ENCODE peak calls at places on chromosome 13, in nine cellular contexts. F is A549, R is endodermal cell, C is coronary artery, G is neural progenitor cell, B is fibroblast of lung, H is spleen, A is AG09319, I is GM13976. K is an unnamed sample.

GRCh38 chr13:98842858-98843481 is 90.5 kb upstream of the SLC15A1 start:
- DNase-seq in C (no peak), A (peak; percentile 57), B (peak; percentile 84), F (peak; percentile 73), H (peak; percentile 84), I (peak; percentile 60), G (peak; percentile 86), R (peak; percentile 92), K (no peak)

GRCh38 chr13:36362251-36362650 is 16.1 kb upstream of the SPART start:
- DNase-seq in A (peak; percentile 43), H (no peak), I (no peak), F (peak; percentile 4), R (no peak), C (no peak), G (no peak), B (peak; percentile 87), K (no peak)

GRCh38 chr13:46521921-46522691 is 30.9 kb upstream of the LRCH1 start:
- DNase-seq in H (no peak), I (no peak), F (no peak), A (no peak), R (no peak), G (no peak), B (no peak), C (no peak), K (no peak)

GRCh38 chr13:106464076-106464475 is 71.4 kb downstream of the EFNB2 start:
- DNase-seq in F (no peak), B (peak; percentile 47), G (no peak), C (peak; percentile 8), R (no peak), I (no peak), H (no peak), A (no peak), K (no peak)

GRCh38 chr13:96020941-96021340 is 32.3 kb downstream of the UGGT2 start:
- DNase-seq in H (no peak), A (no peak), I (no peak), R (no peak), C (no peak), B (no peak), G (no peak), F (no peak), K (no peak)

GRCh38 chr13:91368676-91369425 is 21.4 kb downstream of the MIR17HG start:
- DNase-seq in I (no peak), R (no peak), G (no peak), B (no peak), H (no peak), A (no peak), F (no peak), C (no peak), K (no peak)

GRCh38 chr13:100140441-100140840 is 51.5 kb downstream of the PCCA start:
- DNase-seq in A (no peak), G (no peak), F (peak; percentile 11), I (no peak), B (no peak), H (no peak), C (no peak), R (no peak), K (no peak)

GRCh38 chr13:76009491-76009890 is 373.4 kb downstream of the LMO7 start:
- DNase-seq in A (no peak), F (peak; percentile 75), G (no peak), H (no peak), B (peak; percentile 64), R (no peak), I (no peak), C (no peak), K (no peak)

GRCh38 chr13:112903606-112904195 is 65.3 kb upstream of the MCF2L start:
- DNase-seq in H (no peak), I (no peak), B (no peak), A (no peak), G (no peak), R (peak; percentile 43), F (no peak), C (no peak), K (no peak)

GRCh38 chr13:112903071-112903577 is 65.9 kb upstream of the MCF2L start:
- DNase-seq in F (no peak), R (peak; percentile 42), B (no peak), A (no peak), H (peak; percentile 51), G (no peak), I (no peak), C (no peak), K (no peak)

GRCh38 chr13:112902669-112903068 is 66.3 kb upstream of the MCF2L start:
- DNase-seq in I (no peak), F (no peak), C (no peak), B (no peak), A (no peak), G (no peak), H (peak; percentile 27), R (peak; percentile 35), K (no peak)

GRCh38 chr13:112900691-112901091 is 68.3 kb upstream of the MCF2L start:
- DNase-seq in F (no peak), B (no peak), R (peak; percentile 50), H (peak; percentile 69), A (no peak), C (no peak), I (no peak), G (peak; percentile 44), K (no peak)

DNA sequence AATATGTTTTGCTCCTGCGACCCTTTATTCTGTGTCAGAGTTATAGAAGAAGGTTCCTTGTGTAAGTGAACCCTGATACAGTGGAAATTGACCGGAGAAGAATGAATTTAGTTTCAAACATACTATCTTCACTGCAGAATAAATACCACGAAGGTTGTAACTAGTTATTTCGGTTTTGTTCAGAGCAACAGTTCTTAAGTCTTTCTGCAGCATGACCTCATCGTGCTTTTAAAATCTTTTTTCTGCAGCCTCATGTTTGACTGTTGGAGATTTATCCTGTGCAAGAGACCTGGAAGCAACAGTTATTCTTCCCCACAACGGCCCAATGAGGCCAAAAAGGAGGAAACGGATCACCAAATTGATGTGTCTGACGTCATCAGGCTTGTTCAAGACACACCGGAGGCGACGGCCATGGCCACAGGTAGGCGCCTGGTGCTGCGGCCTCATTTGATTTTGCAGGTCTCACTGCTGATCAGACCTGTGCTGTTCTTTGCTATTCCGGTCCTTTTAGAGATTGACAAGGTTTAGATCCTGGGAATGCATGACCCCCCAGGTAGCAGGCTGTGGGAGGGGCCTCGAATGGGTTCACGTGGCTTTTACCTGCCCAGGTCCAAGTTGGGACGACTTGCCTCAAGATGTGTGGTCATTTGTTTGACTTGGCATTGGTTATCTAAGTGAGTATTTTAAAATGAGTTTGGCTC is 66.9 kb upstream of the MCF2L start:
- DNase-seq in R (peak; percentile 64), A (no peak), I (no peak), G (no peak), B (peak; percentile 4), H (peak; percentile 50), F (no peak), C (no peak), K (no peak)
- TF ChIP-seq CTCF in R (no peak), A (no peak), I (no peak), G (no peak), B (no peak), H (no peak), F (no peak), C (no peak), K (no peak)

DNA sequence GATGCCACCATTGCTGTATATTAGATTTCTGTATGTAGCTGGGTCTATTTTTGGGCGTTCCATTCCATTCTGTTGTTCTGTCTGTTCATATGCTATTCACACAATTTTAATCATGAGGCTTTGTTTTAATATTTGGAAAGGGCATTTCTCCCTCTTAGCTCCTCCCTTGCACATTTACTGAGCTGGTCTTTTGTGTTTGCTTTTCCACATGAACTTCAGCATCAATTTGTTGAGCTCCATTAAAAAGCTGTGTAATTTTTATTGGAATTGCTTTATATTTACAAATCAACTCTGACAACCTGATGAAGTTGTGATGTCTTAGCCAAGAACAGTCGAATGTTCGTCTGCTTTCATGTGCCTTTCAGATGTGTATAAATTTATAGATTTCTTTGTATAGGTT is 14.0 kb downstream of the WASF3 start:
- DNase-seq in C (no peak), H (no peak), I (no peak), B (no peak), G (no peak), R (no peak), F (no peak), A (no peak), K (no peak)
- TF ChIP-seq CTCF in C (no peak), H (no peak), I (no peak), B (no peak), G (no peak), R (no peak), F (no peak), A (no peak), K (no peak)

GRCh38 chr13:66689037-66689619 is 541.0 kb downstream of the PCDH9 start:
- DNase-seq in G (peak; percentile 19), I (no peak), F (peak; percentile 14), A (no peak), H (no peak), B (peak; percentile 34), C (no peak), R (no peak), K (no peak)
- TF ChIP-seq CTCF in G (peak; percentile 51), I (no peak), F (peak; percentile 26), A (peak; percentile 18), H (no peak), B (peak; percentile 33), C (no peak), R (peak; percentile 48), K (peak; percentile 68)

GRCh38 chr13:94711561-94712286 is 621 bp downstream of the SOX21 start:
- DNase-seq in G (peak; percentile 61), H (peak; percentile 77), F (peak; percentile 47), A (no peak), R (no peak), I (peak; percentile 52), C (no peak), B (peak; percentile 37), K (peak; percentile 93)

GRCh38 chr13:94710081-94710809 is 2.1 kb downstream of the SOX21 start:
- DNase-seq in H (no peak), B (no peak), R (no peak), C (no peak), G (peak; percentile 84), I (peak; percentile 29), F (no peak), A (no peak), K (no peak)

GRCh38 chr13:94712287-94712811 is at the start of gene SOX21:
- DNase-seq in C (no peak), G (peak; percentile 87), H (no peak), B (peak; percentile 39), A (no peak), F (peak; percentile 48), R (peak; percentile 78), I (peak; percentile 34), K (no peak)

GRCh38 chr13:94708971-94709614 is 3.3 kb downstream of the SOX21 start:
- DNase-seq in F (no peak), H (no peak), A (no peak), B (no peak), G (no peak), I (no peak), R (no peak), C (no peak), K (no peak)

DNA sequence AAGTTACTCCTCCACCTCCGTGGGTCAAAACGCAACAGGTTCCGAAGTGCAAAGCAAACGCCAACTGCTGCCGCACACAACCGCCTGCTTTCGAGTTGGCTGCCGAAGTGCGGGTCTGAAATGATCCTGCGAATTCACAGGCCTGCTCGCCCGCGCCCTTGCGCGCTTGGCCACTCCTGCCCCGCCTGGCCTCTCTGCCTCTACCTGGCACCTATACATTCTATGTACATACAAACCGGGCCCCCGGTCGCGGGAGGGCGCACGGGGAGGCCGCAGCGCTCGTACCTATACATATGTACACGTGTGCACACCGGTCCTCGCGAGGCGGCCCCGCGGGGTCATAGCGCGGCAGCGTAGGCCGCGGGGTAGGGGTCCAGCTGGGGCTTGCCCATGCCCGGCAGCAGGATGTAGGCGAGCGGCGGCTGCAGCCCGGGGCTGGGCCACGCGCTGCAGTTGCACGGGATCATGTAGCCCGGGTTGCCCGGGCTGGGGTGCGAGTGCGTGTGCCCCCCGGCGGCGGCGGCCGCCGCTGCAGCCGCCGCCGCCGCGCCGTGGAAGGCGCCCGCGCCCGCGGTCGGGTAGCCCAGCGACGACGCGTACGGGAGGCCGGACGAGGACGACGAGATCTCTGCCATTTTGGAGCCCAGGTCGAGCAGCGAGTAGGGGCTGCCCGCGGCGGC is 1.3 kb downstream of the SOX21 start:
- DNase-seq in G (peak; percentile 77), I (peak; percentile 69), F (peak; percentile 42), H (peak; percentile 71), B (no peak), C (no peak), A (no peak), R (peak; percentile 86), K (peak; percentile 93)
- TF ChIP-seq CTCF in G (peak; percentile 35), I (no peak), F (peak; percentile 50), H (no peak), B (no peak), C (no peak), A (no peak), R (peak; percentile 59), K (peak; percentile 63)